ENCODE peak calls at places on chromosomes 12 and 14, in four cellular contexts. D is CD8-positive, alpha-beta T cell; T is ovary; V is tibial artery. X is an unnamed sample. For H3K4me1, the result is how much of the 10 kb centered on the place peaks cover.

GRCh38 chr14:74251546-74252030 is 12.3 kb downstream of the VSX2 start:
- DNase-seq in V (peak), D (peak), T (peak), X (peak)

GRCh38 chr12:47068539-47068938 is 10.9 kb upstream of the PCED1B start:
- DNase-seq in V (no peak), T (no peak), D (no peak), X (no peak)

GRCh38 chr12:60279224-60279623 is 683.4 kb downstream of the SLC16A7 start:
- DNase-seq in V (no peak), T (no peak), D (no peak), X (no peak)

GRCh38 chr14:88437659-88438058 is 52.2 kb downstream of the SPATA7 start:
- DNase-seq in V (no peak), T (no peak), D (no peak), X (no peak)

GRCh38 chr12:119869720-119870119 is 7.4 kb downstream of the CIT start:
- DNase-seq in V (peak), T (no peak), D (no peak), X (no peak)

GRCh38 chr12:6767592-6768384 is 1.6 kb downstream of the PTMS start:
- DNase-seq in V (peak), T (no peak), D (no peak), X (peak)

GRCh38 chr12:1517007-1517406 is 77.4 kb downstream of the FBXL14 start:
- DNase-seq in V (peak), D (peak), T (no peak), X (no peak)

GRCh38 chr12:64085996-64086395 is 136.1 kb downstream of the KICS2 start:
- DNase-seq in V (no peak), D (no peak), T (no peak), X (no peak)

GRCh38 chr14:73870525-73871235 is 16.0 kb upstream of the ZNF410 start:
- DNase-seq in D (no peak), V (no peak), T (no peak), X (no peak)

GRCh38 chr14:87018294-87018693 is 974.7 kb downstream of the GALC start:
- DNase-seq in V (no peak), T (no peak), D (no peak), X (no peak)

GRCh38 chr14:21098134-21098891 is at the start of gene ZNF219:
- DNase-seq in V (peak), D (peak), T (peak), X (peak)

GRCh38 chr12:12810507-12811143 is 2.5 kb upstream of the DDX47 start:
- DNase-seq in D (no peak), T (no peak), V (no peak), X (peak)

GRCh38 chr12:46271846-46272245 is 3.0 kb upstream of the SLC38A1 start:
- DNase-seq in T (no peak), V (no peak), D (no peak), X (no peak)

GRCh38 chr14:69612014-69612758 is 790 bp downstream of the SUSD6 start:
- DNase-seq in T (peak), V (no peak), D (peak), X (peak)

GRCh38 chr12:57001448-57001906 is 4.9 kb downstream of the ZBTB39 start:
- DNase-seq in D (peak), T (peak), V (no peak), X (peak)

GRCh38 chr12:130796985-130797686 is 41.9 kb downstream of the STX2 start:
- DNase-seq in V (no peak), D (peak), T (no peak), X (no peak)

GRCh38 chr12:44717612-44718011 is 158.5 kb downstream of the NELL2 start:
- DNase-seq in V (no peak), D (no peak), T (no peak), X (no peak)

GRCh38 chr12:21993438-21993981 is 52.3 kb upstream of the ABCC9 start:
- DNase-seq in T (no peak), V (no peak), D (no peak), X (no peak)

GRCh38 chr14:96166475-96167223 is 38.0 kb upstream of the BDKRB2 start:
- DNase-seq in V (no peak), D (no peak), T (no peak), X (no peak)

GRCh38 chr12:55072093-55072492 is 52.3 kb downstream of the NEUROD4 start:
- DNase-seq in V (no peak), D (peak), T (no peak), X (peak)

GRCh38 chr14:70359076-70359424 is 433 bp downstream of the COX16 start:
- DNase-seq in T (no peak), D (no peak), V (no peak), X (peak)

GRCh38 chr14:105088812-105089745 is 23.8 kb upstream of the GPR132 start:
- DNase-seq in D (no peak), T (no peak), V (peak), X (no peak)

GRCh38 chr12:100539209-100539608 is 34.3 kb upstream of the GAS2L3 start:
- DNase-seq in V (no peak), D (no peak), T (peak), X (no peak)

GRCh38 chr12:25553083-25553482 is at the start of gene LMNTD1:
- DNase-seq in V (no peak), T (no peak), D (no peak), X (no peak)

GRCh38 chr14:33777651-33778050 is 173.2 kb downstream of the EGLN3 start:
- DNase-seq in V (no peak), D (no peak), T (no peak), X (no peak)

GRCh38 chr12:100574262-100575074 is 984 bp downstream of the GAS2L3 start:
- DNase-seq in D (no peak), T (peak), V (no peak), X (no peak)

DNA sequence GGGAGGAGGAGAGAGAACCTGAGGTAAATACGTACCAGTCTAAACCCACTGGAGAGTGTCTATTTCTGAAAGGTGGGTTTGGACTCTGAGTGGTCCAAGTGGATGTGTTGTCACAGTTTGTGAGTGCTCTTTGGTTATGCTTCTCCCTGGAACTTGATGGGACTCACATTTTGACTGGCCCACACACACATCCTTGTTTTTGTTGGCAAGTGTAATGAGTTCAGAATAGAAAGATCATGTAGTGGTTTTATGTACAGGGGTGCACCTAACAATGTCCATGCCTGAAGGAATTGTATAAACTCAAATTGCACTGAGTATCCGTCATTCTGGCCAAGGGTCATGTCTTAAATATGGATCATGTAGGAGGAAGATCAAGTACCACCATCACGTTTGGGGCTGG is 4.8 kb downstream of the PPFIBP1 start:
- DNase-seq in V (no peak), T (no peak), D (no peak), X (no peak)
- H3K4me1 ChIP-seq in V (under half), T (under half), D (under half), X (under half)

GRCh38 chr12:19008102-19008501 is 121.4 kb upstream of the PLEKHA5 start:
- DNase-seq in D (no peak), T (no peak), V (no peak), X (no peak)
- H3K4me1 ChIP-seq in D (under half), T (under half), V (under half), X (under half)

DNA sequence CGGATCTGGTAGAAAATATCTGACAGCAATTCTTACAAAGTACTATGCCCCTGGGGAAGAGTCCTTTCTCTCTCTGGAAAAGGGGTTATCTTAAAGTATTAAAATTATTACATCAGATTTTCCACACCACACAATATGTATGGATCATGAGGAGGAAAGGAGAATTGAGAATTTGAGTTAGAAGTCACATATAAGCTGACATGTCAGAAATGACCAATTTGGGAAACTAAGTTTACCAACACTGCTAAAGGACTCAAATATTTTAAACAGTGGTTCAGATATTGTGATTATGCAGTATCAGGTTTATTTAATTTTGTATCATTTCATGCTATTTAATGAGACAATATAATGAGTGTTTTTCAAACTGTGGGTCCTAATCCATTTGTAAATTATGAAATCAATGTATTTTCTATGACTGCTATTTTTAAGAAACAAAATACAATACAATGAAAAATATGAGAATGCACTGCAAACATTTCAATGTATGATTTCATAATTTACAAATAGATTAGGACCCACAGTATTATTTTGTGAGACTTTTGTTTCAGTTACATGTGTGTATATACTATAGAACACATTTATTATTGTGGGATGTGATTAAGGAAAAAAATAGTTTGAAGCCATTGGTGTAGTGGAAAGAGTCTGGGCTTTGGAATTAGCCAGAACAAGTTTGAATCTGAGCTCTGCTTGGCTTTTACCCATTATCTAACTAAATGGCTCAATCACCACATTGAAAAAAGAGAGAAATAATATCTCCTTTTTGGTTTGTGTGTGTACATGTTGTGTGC is 1.8 kb upstream of the INSM2 start:
- DNase-seq in D (no peak), V (no peak), T (no peak), X (no peak)
- H3K4me1 ChIP-seq in D (under half), V (under half), T (under half), X (under half)

GRCh38 chr12:108819920-108820699 is 37.3 kb downstream of the SSH1 start:
- DNase-seq in T (no peak), V (peak), D (no peak), X (no peak)

GRCh38 chr12:108823804-108824203 is 33.6 kb downstream of the SSH1 start:
- DNase-seq in V (no peak), D (no peak), T (no peak), X (no peak)

GRCh38 chr12:108820700-108821406 is 36.5 kb downstream of the SSH1 start:
- DNase-seq in D (no peak), V (peak), T (no peak), X (no peak)

GRCh38 chr12:108821407-108822397 is 35.7 kb downstream of the SSH1 start:
- DNase-seq in T (no peak), D (no peak), V (no peak), X (no peak)

DNA sequence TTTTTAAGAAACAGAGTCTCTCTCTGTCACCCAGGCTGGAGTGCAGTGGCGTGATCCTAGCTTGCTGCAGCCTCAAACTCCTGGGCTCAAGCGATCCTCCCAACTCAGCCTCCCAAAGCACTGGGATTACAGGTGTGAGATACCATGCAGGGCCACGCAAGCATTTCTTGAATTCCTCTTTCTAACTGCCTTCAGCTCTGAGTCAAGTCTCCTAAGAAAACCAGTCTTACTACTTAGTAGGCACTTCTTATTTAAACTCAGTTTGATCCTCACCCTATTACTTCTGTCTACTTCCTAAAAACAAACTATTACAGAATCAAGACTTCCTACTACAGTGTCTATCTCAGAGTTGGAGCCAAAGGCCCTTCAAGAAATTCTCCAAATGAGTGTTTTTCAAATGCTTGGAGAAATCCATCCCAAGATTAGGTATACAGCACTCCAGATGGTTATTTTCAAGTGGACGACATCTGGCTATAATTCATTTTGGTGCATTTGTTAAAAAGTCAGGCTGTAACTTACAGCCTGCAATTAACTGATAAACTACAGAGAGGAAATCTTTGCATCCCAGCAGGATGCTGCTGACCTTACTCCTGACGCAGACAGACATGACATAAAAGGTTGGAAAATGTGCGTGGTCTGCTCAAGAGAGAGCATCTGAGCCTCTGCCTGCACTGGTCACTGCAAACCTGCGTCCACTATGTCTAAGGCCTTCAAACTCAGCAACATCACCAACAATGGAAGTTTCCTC is 34.8 kb downstream of the SSH1 start:
- DNase-seq in T (no peak), V (no peak), D (no peak), X (no peak)
- H3K4me1 ChIP-seq in T (under half), V (half or more), D (under half), X (under half)

GRCh38 chr12:34214011-34214410 is 191.7 kb downstream of the ALG10 start:
- DNase-seq in T (no peak), D (no peak), V (no peak), X (no peak)
- H3K4me1 ChIP-seq in T (under half), D (under half), V (under half), X (under half)